ENCODE peak calls at places on chromosomes 13 and 19, in four cellular contexts. M, R, K and B are unnamed samples.

GRCh38 chr19:7742991-7743390 is 4.3 kb downstream of the CD209 start:
- DNase-seq in M (no peak), R (no peak), K (no peak), B (no peak)

GRCh38 chr13:112984954-112985802 is 16.2 kb downstream of the MCF2L start:
- DNase-seq in M (no peak), R (peak), K (no peak), B (no peak)

GRCh38 chr13:80923907-80924306 is 583.0 kb upstream of the SPRY2 start:
- DNase-seq in M (peak), R (no peak), K (no peak), B (no peak)

GRCh38 chr19:15532779-15533521 is 24.6 kb downstream of the CYP4F22 start:
- DNase-seq in M (no peak), R (no peak), K (peak), B (peak)

GRCh38 chr13:31807090-31807541 is 67.8 kb downstream of the RXFP2 start:
- DNase-seq in M (no peak), R (no peak), K (no peak), B (no peak)

GRCh38 chr13:67223024-67223423 is 7.1 kb downstream of the PCDH9 start:
- DNase-seq in M (no peak), R (no peak), K (no peak), B (no peak)

GRCh38 chr13:99432637-99433542 is 68.4 kb upstream of the TM9SF2 start:
- DNase-seq in M (no peak), R (peak), K (peak), B (peak)

GRCh38 chr13:45786293-45786920 is 65.1 kb downstream of the SIAH3 start:
- DNase-seq in M (no peak), R (no peak), K (no peak), B (no peak)

GRCh38 chr19:57334191-57334590 is 13.9 kb downstream of the ZNF543 start:
- DNase-seq in M (no peak), R (peak), K (no peak), B (no peak)

GRCh38 chr13:43614063-43614462 is 172.7 kb downstream of the ENOX1 start:
- DNase-seq in M (no peak), R (no peak), K (no peak), B (no peak)

GRCh38 chr19:43776285-43776684 is 4.5 kb downstream of the KCNN4 start:
- DNase-seq in M (no peak), R (no peak), K (no peak), B (peak)

GRCh38 chr19:35269425-35270117 is 809 bp downstream of the USF2 start:
- DNase-seq in M (peak), R (peak), K (peak), B (peak)

GRCh38 chr13:103277099-103277498 is 210.9 kb upstream of the SLC10A2 start:
- DNase-seq in M (no peak), R (no peak), K (peak), B (no peak)

GRCh38 chr19:47608074-47608907 is 643 bp upstream of the BICRA start:
- DNase-seq in M (peak), R (peak), K (peak), B (peak)

GRCh38 chr13:21997726-21998125 is 326.9 kb downstream of the FGF9 start:
- DNase-seq in M (no peak), R (no peak), K (no peak), B (no peak)

GRCh38 chr13:21998279-21998678 is 327.4 kb downstream of the FGF9 start:
- DNase-seq in M (no peak), R (peak), K (no peak), B (no peak)

GRCh38 chr13:22000191-22000590 is 329.3 kb downstream of the FGF9 start:
- DNase-seq in M (no peak), R (no peak), K (no peak), B (no peak)

GRCh38 chr13:22001336-22001735 is 330.5 kb downstream of the FGF9 start:
- DNase-seq in M (no peak), R (no peak), K (no peak), B (no peak)

DNA sequence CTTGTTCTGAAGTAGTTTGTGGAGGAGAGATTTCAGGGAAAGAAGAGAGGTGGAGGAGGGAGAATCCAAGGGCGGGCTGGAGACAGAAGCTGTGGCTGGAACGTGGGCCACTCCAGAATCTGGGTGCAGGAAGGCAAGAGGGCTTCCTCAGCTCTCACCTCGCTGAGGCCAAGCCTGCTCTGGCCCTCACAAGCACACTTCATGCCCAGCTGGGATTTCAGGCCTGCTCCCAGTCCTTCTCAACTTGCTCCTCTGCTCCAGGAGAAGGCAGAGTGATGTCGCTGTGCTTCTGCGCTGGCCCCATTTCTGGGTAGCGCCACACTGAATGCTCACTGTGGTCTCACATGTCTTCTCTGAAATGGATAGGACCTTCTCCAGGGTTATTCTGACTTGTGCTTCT is 328.8 kb downstream of the FGF9 start:
- DNase-seq in M (no peak), R (no peak), K (no peak), B (no peak)
- TF ChIP-seq FOXK2 in M (no peak), R (no peak), K (no peak), B (no peak)

GRCh38 chr19:18635831-18636182 is 1.0 kb upstream of the KLHL26 start:
- DNase-seq in M (no peak), R (no peak), K (no peak), B (no peak)

GRCh38 chr19:18636183-18636968 is 452 bp upstream of the KLHL26 start:
- DNase-seq in M (peak), R (peak), K (peak), B (peak)

GRCh38 chr19:18636969-18637629 is at the start of gene KLHL26:
- DNase-seq in M (no peak), R (no peak), K (no peak), B (no peak)

GRCh38 chr19:18634612-18635290 is 2.1 kb upstream of the KLHL26 start:
- DNase-seq in M (no peak), R (peak), K (no peak), B (no peak)

DNA sequence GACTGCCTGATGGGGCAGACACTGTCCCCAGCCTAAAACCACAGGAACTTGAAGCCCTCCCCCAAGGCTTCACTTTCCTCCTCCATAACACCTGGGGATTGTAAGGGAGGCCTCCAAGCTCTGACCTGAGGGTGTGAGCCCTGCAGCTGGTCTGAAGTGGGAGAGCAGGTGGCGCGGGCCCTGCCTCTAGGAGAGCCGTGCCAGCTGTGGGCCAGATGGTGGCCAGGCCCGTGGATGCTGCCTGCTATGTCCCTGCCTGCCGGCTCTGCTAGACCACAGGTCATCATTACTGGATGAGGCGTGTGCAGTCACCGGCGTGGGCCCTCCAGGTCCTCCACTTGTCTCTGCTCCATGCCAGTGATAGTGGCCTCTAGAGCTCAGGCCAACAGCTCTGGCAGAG is 3.5 kb upstream of the KLHL26 start:
- DNase-seq in M (no peak), R (no peak), K (no peak), B (no peak)
- TF ChIP-seq FOXK2 in M (no peak), R (no peak), K (no peak), B (no peak)

GRCh38 chr19:3055741-3056453 is 6.4 kb downstream of the TLE5 start:
- DNase-seq in M (no peak), R (no peak), K (no peak), B (peak)
- TF ChIP-seq FOXK2 in M (no peak), R (no peak), K (no peak), B (no peak)

GRCh38 chr13:93146584-93147292 is 79.9 kb upstream of the GPC6 start:
- DNase-seq in M (no peak), R (no peak), K (no peak), B (no peak)
- TF ChIP-seq FOXK2 in M (no peak), R (no peak), K (no peak), B (no peak)